ENCODE peak calls at places on chromosomes 4 and X, in six cellular contexts. One of them, this sample, is unnamed.

GRCh38 chr4:23875317-23875716 is 14.5 kb downstream of the PPARGC1A start:
- DNase-seq in HCT116: no peak
- DNase-seq in AG04450: no peak
- DNase-seq in tibial nerve: no peak
- DNase-seq in colonic mucosa: peak; percentile 60
- DNase-seq in Panc1: no peak
- DNase-seq in this sample: no peak

GRCh38 chr4:127249066-127249766 is 383.5 kb upstream of the INTU start:
- DNase-seq in colonic mucosa: no peak
- DNase-seq in tibial nerve: no peak
- DNase-seq in HCT116: no peak
- DNase-seq in Panc1: no peak
- DNase-seq in AG04450: no peak
- DNase-seq in this sample: no peak

GRCh38 chrX:39506131-39506530 is 591.6 kb downstream of the BCOR start:
- DNase-seq in Panc1: no peak
- DNase-seq in colonic mucosa: no peak
- DNase-seq in AG04450: no peak
- DNase-seq in tibial nerve: no peak
- DNase-seq in HCT116: no peak
- DNase-seq in this sample: no peak

GRCh38 chrX:154918060-154918483 is 31.9 kb downstream of the F8A1 start:
- DNase-seq in tibial nerve: peak; percentile 14
- DNase-seq in HCT116: peak; percentile 63
- DNase-seq in colonic mucosa: peak; percentile 48
- DNase-seq in AG04450: peak; percentile 71
- DNase-seq in Panc1: peak; percentile 61
- DNase-seq in this sample: peak; percentile 41

GRCh38 chr4:169439244-169439643 is 168.5 kb upstream of the SH3RF1 start:
- DNase-seq in Panc1: no peak
- DNase-seq in HCT116: no peak
- DNase-seq in tibial nerve: no peak
- DNase-seq in colonic mucosa: no peak
- DNase-seq in AG04450: no peak
- DNase-seq in this sample: no peak

GRCh38 chr4:54226399-54227260 is 2.5 kb upstream of the PDGFRA start:
- DNase-seq in Panc1: no peak
- DNase-seq in tibial nerve: peak; percentile 66
- DNase-seq in colonic mucosa: peak; percentile 45
- DNase-seq in HCT116: no peak
- DNase-seq in AG04450: peak; percentile 71
- DNase-seq in this sample: no peak

GRCh38 chr4:7985891-7986441 is 46.3 kb upstream of the AFAP1 start:
- DNase-seq in AG04450: no peak
- DNase-seq in HCT116: no peak
- DNase-seq in tibial nerve: no peak
- DNase-seq in Panc1: no peak
- DNase-seq in colonic mucosa: no peak
- DNase-seq in this sample: no peak

GRCh38 chrX:24760601-24761000 is 66.9 kb downstream of the POLA1 start:
- DNase-seq in AG04450: peak; percentile 23
- DNase-seq in HCT116: no peak
- DNase-seq in Panc1: no peak
- DNase-seq in tibial nerve: no peak
- DNase-seq in colonic mucosa: no peak
- DNase-seq in this sample: no peak

GRCh38 chr4:153014460-153014859 is 78.3 kb downstream of the FHDC1 start:
- DNase-seq in AG04450: no peak
- DNase-seq in tibial nerve: no peak
- DNase-seq in colonic mucosa: no peak
- DNase-seq in Panc1: no peak
- DNase-seq in HCT116: no peak
- DNase-seq in this sample: no peak

GRCh38 chr4:8580321-8581093 is at the start of gene GPR78:
- DNase-seq in AG04450: no peak
- DNase-seq in tibial nerve: no peak
- DNase-seq in HCT116: no peak
- DNase-seq in colonic mucosa: peak; percentile 43
- DNase-seq in Panc1: no peak
- DNase-seq in this sample: peak; percentile 39

GRCh38 chr4:177229331-177229730 is 80.3 kb upstream of the NEIL3 start:
- DNase-seq in Panc1: no peak
- DNase-seq in tibial nerve: no peak
- DNase-seq in colonic mucosa: no peak
- DNase-seq in AG04450: no peak
- DNase-seq in HCT116: no peak
- DNase-seq in this sample: no peak

GRCh38 chr4:53012738-53013137 is 150.6 kb downstream of the RASL11B start:
- DNase-seq in Panc1: no peak
- DNase-seq in tibial nerve: no peak
- DNase-seq in AG04450: no peak
- DNase-seq in HCT116: no peak
- DNase-seq in colonic mucosa: no peak
- DNase-seq in this sample: no peak
- TF ChIP-seq CTCF in Panc1: no peak
- TF ChIP-seq CTCF in tibial nerve: no peak
- TF ChIP-seq CTCF in AG04450: no peak
- TF ChIP-seq CTCF in HCT116: no peak
- TF ChIP-seq CTCF in colonic mucosa: no peak
- TF ChIP-seq CTCF in this sample: no peak

GRCh38 chr4:185282968-185283367 is 73.6 kb downstream of the SNX25 start:
- DNase-seq in AG04450: no peak
- DNase-seq in tibial nerve: no peak
- DNase-seq in HCT116: no peak
- DNase-seq in Panc1: no peak
- DNase-seq in colonic mucosa: no peak
- DNase-seq in this sample: no peak
- H3K27ac ChIP-seq in AG04450: no peak overlapping the region
- H3K27ac ChIP-seq in tibial nerve: no peak overlapping the region
- H3K27ac ChIP-seq in HCT116: peak overlapping the region; percentile 9
- H3K27ac ChIP-seq in Panc1: no peak overlapping the region
- H3K27ac ChIP-seq in colonic mucosa: no peak overlapping the region
- H3K27ac ChIP-seq in this sample: no peak overlapping the region

GRCh38 chr4:145766273-145766672 is 86.3 kb downstream of the C4orf51 start:
- DNase-seq in AG04450: no peak
- DNase-seq in Panc1: no peak
- DNase-seq in tibial nerve: no peak
- DNase-seq in HCT116: no peak
- DNase-seq in colonic mucosa: no peak
- DNase-seq in this sample: no peak
- TF ChIP-seq CTCF in AG04450: no peak
- TF ChIP-seq CTCF in Panc1: no peak
- TF ChIP-seq CTCF in tibial nerve: no peak
- TF ChIP-seq CTCF in HCT116: no peak
- TF ChIP-seq CTCF in colonic mucosa: no peak
- TF ChIP-seq CTCF in this sample: no peak

GRCh38 chr4:146647615-146648383 is 9.1 kb downstream of the POU4F2 start:
- DNase-seq in colonic mucosa: no peak
- DNase-seq in tibial nerve: no peak
- DNase-seq in AG04450: no peak
- DNase-seq in HCT116: no peak
- DNase-seq in Panc1: no peak
- DNase-seq in this sample: no peak
- H3K27ac ChIP-seq in colonic mucosa: no peak overlapping the region
- H3K27ac ChIP-seq in tibial nerve: no peak overlapping the region
- H3K27ac ChIP-seq in AG04450: no peak overlapping the region
- H3K27ac ChIP-seq in HCT116: no peak overlapping the region
- H3K27ac ChIP-seq in Panc1: no peak overlapping the region
- H3K27ac ChIP-seq in this sample: no peak overlapping the region

GRCh38 chr4:69214716-69215115 is at the start of gene UGT2B11:
- DNase-seq in AG04450: no peak
- DNase-seq in Panc1: no peak
- DNase-seq in tibial nerve: no peak
- DNase-seq in HCT116: no peak
- DNase-seq in colonic mucosa: no peak
- DNase-seq in this sample: no peak
- TF ChIP-seq CTCF in AG04450: no peak
- TF ChIP-seq CTCF in Panc1: no peak
- TF ChIP-seq CTCF in tibial nerve: no peak
- TF ChIP-seq CTCF in HCT116: no peak
- TF ChIP-seq CTCF in colonic mucosa: no peak
- TF ChIP-seq CTCF in this sample: no peak

DNA sequence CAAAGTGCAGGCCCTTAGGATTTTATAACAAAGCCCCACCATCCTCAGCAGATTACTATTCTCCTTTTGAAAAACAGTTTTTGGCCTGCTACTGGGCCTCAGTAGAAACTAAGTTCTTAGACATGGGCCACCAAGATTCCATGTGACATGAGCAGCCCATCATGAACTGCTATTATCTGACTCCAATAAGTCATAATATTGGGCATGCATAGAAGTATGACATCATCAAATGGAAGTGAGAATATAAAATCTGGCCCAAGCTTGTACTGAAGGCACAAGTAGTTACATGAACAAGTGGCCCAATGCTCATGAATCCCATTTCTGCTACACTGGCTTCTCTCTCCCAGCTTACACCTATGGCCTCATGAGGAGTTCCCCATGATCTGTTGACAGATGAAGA is 404.8 kb downstream of the EPHA5 start:
- DNase-seq in HCT116: no peak
- DNase-seq in tibial nerve: no peak
- DNase-seq in Panc1: no peak
- DNase-seq in AG04450: no peak
- DNase-seq in colonic mucosa: no peak
- DNase-seq in this sample: no peak
- H3K27ac ChIP-seq in HCT116: no peak overlapping the region
- H3K27ac ChIP-seq in tibial nerve: no peak overlapping the region
- H3K27ac ChIP-seq in Panc1: no peak overlapping the region
- H3K27ac ChIP-seq in AG04450: no peak overlapping the region
- H3K27ac ChIP-seq in colonic mucosa: no peak overlapping the region
- H3K27ac ChIP-seq in this sample: no peak overlapping the region

GRCh38 chr4:123994917-123995316 is 598.3 kb downstream of the SPRY1 start:
- DNase-seq in Panc1: no peak
- DNase-seq in HCT116: peak; percentile 7
- DNase-seq in colonic mucosa: no peak
- DNase-seq in tibial nerve: no peak
- DNase-seq in AG04450: no peak
- DNase-seq in this sample: no peak

GRCh38 chr4:124000233-124000632 is 603.6 kb downstream of the SPRY1 start:
- DNase-seq in tibial nerve: no peak
- DNase-seq in Panc1: no peak
- DNase-seq in colonic mucosa: no peak
- DNase-seq in AG04450: no peak
- DNase-seq in HCT116: no peak
- DNase-seq in this sample: no peak

GRCh38 chr4:123995939-123996338 is 599.3 kb downstream of the SPRY1 start:
- DNase-seq in Panc1: no peak
- DNase-seq in HCT116: no peak
- DNase-seq in tibial nerve: no peak
- DNase-seq in colonic mucosa: no peak
- DNase-seq in AG04450: peak; percentile 46
- DNase-seq in this sample: peak; percentile 15

GRCh38 chr4:123997736-123998449 is 601.3 kb downstream of the SPRY1 start:
- DNase-seq in colonic mucosa: no peak
- DNase-seq in tibial nerve: no peak
- DNase-seq in HCT116: no peak
- DNase-seq in Panc1: no peak
- DNase-seq in AG04450: no peak
- DNase-seq in this sample: no peak

GRCh38 chr4:123997116-123997515 is 600.5 kb downstream of the SPRY1 start:
- DNase-seq in HCT116: peak; percentile 4
- DNase-seq in Panc1: no peak
- DNase-seq in tibial nerve: no peak
- DNase-seq in AG04450: no peak
- DNase-seq in colonic mucosa: no peak
- DNase-seq in this sample: no peak
- TF ChIP-seq CTCF in HCT116: no peak
- TF ChIP-seq CTCF in Panc1: no peak
- TF ChIP-seq CTCF in tibial nerve: no peak
- TF ChIP-seq CTCF in AG04450: no peak
- TF ChIP-seq CTCF in colonic mucosa: no peak
- TF ChIP-seq CTCF in this sample: no peak

DNA sequence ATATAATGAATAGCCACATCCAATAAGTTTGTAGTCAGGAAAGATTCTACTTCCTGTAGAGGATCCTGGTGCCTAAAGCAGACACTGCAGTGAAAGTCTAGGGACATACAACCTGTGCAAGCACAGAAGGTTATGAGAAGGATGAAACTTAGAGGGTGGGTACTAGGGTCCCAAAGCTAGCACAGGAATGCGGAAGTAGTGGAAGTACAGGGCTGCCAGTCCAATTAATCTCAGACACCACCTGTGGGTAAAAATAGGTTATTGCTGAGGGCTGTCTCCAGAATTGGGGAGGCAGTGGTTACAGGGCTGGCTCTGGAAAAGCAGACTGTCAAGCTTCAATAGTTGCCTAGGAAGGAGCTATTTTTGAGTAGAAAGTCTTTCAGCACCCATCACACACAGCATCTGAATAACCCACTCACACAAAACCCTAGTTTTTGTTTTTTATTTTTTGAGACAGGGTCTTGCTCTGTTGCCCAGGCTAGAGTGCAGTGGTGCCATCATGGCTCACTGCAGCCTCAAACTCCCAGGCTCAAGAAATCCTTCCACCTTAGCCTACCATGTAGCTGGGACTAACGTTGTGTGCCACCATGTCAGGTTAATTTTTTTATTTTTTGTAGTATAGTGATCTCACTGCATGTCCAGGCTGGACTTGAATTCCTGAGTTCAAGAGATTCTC is 50.8 kb upstream of the ELF2 start:
- DNase-seq in colonic mucosa: no peak
- DNase-seq in HCT116: peak; percentile 12
- DNase-seq in Panc1: no peak
- DNase-seq in tibial nerve: no peak
- DNase-seq in AG04450: no peak
- DNase-seq in this sample: no peak
- H3K27ac ChIP-seq in colonic mucosa: no peak overlapping the region
- H3K27ac ChIP-seq in HCT116: no peak overlapping the region
- H3K27ac ChIP-seq in Panc1: no peak overlapping the region
- H3K27ac ChIP-seq in tibial nerve: no peak overlapping the region
- H3K27ac ChIP-seq in AG04450: no peak overlapping the region
- H3K27ac ChIP-seq in this sample: no peak overlapping the region

This sample was measured in RWPE1.